ENCODE peak calls at places on chromosomes 12 and 14, in six cellular contexts. One of them, this sample, is unnamed.

GRCh38 chr14:20684662-20685456 is 499 bp downstream of the RNASE4 start:
- DNase-seq in lung: peak; percentile 61
- DNase-seq in aorta: no peak
- DNase-seq in mucosa of descending colon: peak; percentile 64
- DNase-seq in CD8-positive, alpha-beta memory T cell: no peak
- DNase-seq in stomach: peak; percentile 46
- DNase-seq in this sample: peak; percentile 15

GRCh38 chr12:32454866-32455265 is 55.5 kb downstream of the FGD4 start:
- DNase-seq in CD8-positive, alpha-beta memory T cell: no peak
- DNase-seq in mucosa of descending colon: no peak
- DNase-seq in aorta: no peak
- DNase-seq in stomach: no peak
- DNase-seq in lung: no peak
- DNase-seq in this sample: no peak

GRCh38 chr12:119047641-119048040 is 66.3 kb downstream of the SRRM4 start:
- DNase-seq in CD8-positive, alpha-beta memory T cell: no peak
- DNase-seq in aorta: no peak
- DNase-seq in mucosa of descending colon: no peak
- DNase-seq in lung: no peak
- DNase-seq in stomach: no peak
- DNase-seq in this sample: no peak

GRCh38 chr12:12331896-12332295 is 18.1 kb downstream of the MANSC1 start:
- DNase-seq in mucosa of descending colon: no peak
- DNase-seq in lung: no peak
- DNase-seq in CD8-positive, alpha-beta memory T cell: no peak
- DNase-seq in stomach: no peak
- DNase-seq in aorta: no peak
- DNase-seq in this sample: no peak

GRCh38 chr12:1234073-1234472 is 243.1 kb downstream of the ERC1 start:
- DNase-seq in mucosa of descending colon: no peak
- DNase-seq in CD8-positive, alpha-beta memory T cell: no peak
- DNase-seq in stomach: no peak
- DNase-seq in aorta: no peak
- DNase-seq in lung: no peak
- DNase-seq in this sample: no peak

GRCh38 chr12:55072093-55072492 is 52.3 kb downstream of the NEUROD4 start:
- DNase-seq in lung: peak; percentile 49
- DNase-seq in stomach: peak; percentile 61
- DNase-seq in mucosa of descending colon: peak; percentile 54
- DNase-seq in CD8-positive, alpha-beta memory T cell: peak; percentile 57
- DNase-seq in aorta: no peak
- DNase-seq in this sample: peak; percentile 25

GRCh38 chr14:50854521-50854920 is 17.3 kb upstream of the ABHD12B start:
- DNase-seq in CD8-positive, alpha-beta memory T cell: no peak
- DNase-seq in lung: no peak
- DNase-seq in aorta: no peak
- DNase-seq in mucosa of descending colon: no peak
- DNase-seq in stomach: no peak
- DNase-seq in this sample: no peak

GRCh38 chr12:124654666-124655316 is 87.4 kb upstream of the NCOR2 start:
- DNase-seq in CD8-positive, alpha-beta memory T cell: no peak
- DNase-seq in lung: peak; percentile 64
- DNase-seq in stomach: peak; percentile 57
- DNase-seq in mucosa of descending colon: peak; percentile 71
- DNase-seq in aorta: peak; percentile 91
- DNase-seq in this sample: peak; percentile 72

GRCh38 chr12:64180951-64181350 is 41.1 kb downstream of the KICS2 start:
- DNase-seq in stomach: no peak
- DNase-seq in lung: no peak
- DNase-seq in mucosa of descending colon: no peak
- DNase-seq in CD8-positive, alpha-beta memory T cell: no peak
- DNase-seq in aorta: no peak
- DNase-seq in this sample: no peak

DNA sequence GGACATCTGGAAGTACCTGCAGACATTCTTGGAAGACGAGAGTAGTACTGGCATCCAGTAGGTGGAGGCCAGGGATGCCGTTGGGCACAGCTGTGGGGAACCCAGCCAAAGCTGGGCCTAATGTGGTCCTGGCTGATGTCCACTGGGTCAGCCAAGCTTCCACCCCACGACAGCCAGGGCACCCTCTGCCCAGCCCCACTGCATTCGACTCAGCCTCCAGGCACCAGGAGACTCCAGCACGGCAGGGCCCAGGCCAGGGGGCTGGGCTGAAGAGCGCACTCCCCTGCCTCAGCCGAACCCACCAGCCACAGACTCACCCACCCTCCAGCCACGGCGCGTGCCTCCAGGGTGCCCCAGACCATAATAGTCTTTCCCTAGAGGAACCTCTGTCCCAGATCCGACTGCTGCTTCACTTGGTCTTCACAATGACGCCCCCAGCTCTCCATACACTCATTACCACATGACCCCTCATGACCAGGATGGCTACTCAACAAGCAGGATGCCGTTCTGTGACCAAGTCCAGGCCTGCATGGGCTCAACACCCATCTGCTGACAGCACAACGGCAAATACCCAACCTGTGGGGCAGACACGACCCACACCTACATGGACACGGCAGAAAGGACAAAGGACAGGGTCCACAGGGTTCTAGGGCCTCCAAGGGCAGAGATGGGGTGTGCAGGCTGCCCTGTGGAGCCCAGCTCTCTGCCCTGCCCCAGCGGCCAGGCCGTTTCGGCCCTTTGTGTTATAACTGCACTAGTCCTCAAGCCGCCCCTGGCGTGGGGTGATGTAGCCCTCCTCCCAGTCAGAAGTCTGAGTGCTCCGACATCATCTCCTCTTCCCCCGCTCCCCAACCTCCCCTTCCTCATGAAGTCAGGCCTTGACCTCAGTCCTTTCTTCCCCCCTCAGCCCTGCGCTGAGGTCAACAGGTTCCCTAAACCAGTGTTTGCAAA is 22.8 kb downstream of the ITPK1 start:
- DNase-seq in aorta: no peak
- DNase-seq in lung: no peak
- DNase-seq in CD8-positive, alpha-beta memory T cell: no peak
- DNase-seq in stomach: no peak
- DNase-seq in mucosa of descending colon: no peak
- DNase-seq in this sample: no peak
- H3K4me1 ChIP-seq in aorta: peaks cover 2% of the 10 kb centered on the region
- H3K4me1 ChIP-seq in lung: peaks cover 35% of the 10 kb centered on the region
- H3K4me1 ChIP-seq in CD8-positive, alpha-beta memory T cell: no peaks in the 10 kb centered on the region
- H3K4me1 ChIP-seq in stomach: peaks cover 18% of the 10 kb centered on the region
- H3K4me1 ChIP-seq in mucosa of descending colon: no peaks in the 10 kb centered on the region
- H3K4me1 ChIP-seq in this sample: peaks cover 11% of the 10 kb centered on the region

GRCh38 chr14:93075891-93076290 is 39.8 kb downstream of the ITPK1 start:
- DNase-seq in CD8-positive, alpha-beta memory T cell: no peak
- DNase-seq in aorta: no peak
- DNase-seq in stomach: no peak
- DNase-seq in mucosa of descending colon: no peak
- DNase-seq in lung: no peak
- DNase-seq in this sample: no peak

GRCh38 chr14:93076755-93077154 is 39.0 kb downstream of the ITPK1 start:
- DNase-seq in stomach: no peak
- DNase-seq in CD8-positive, alpha-beta memory T cell: no peak
- DNase-seq in aorta: no peak
- DNase-seq in mucosa of descending colon: no peak
- DNase-seq in lung: no peak
- DNase-seq in this sample: no peak

GRCh38 chr14:93073833-93074769 is 41.6 kb downstream of the ITPK1 start:
- DNase-seq in lung: peak; percentile 54
- DNase-seq in CD8-positive, alpha-beta memory T cell: no peak
- DNase-seq in aorta: no peak
- DNase-seq in stomach: no peak
- DNase-seq in mucosa of descending colon: no peak
- DNase-seq in this sample: no peak

GRCh38 chr14:93073366-93073722 is 42.4 kb downstream of the ITPK1 start:
- DNase-seq in aorta: no peak
- DNase-seq in stomach: no peak
- DNase-seq in CD8-positive, alpha-beta memory T cell: no peak
- DNase-seq in lung: no peak
- DNase-seq in mucosa of descending colon: no peak
- DNase-seq in this sample: no peak

GRCh38 chr14:93072659-93073365 is 42.9 kb downstream of the ITPK1 start:
- DNase-seq in lung: no peak
- DNase-seq in mucosa of descending colon: no peak
- DNase-seq in aorta: no peak
- DNase-seq in stomach: no peak
- DNase-seq in CD8-positive, alpha-beta memory T cell: no peak
- DNase-seq in this sample: no peak
- H3K4me1 ChIP-seq in lung: peaks cover 5% of the 10 kb centered on the region
- H3K4me1 ChIP-seq in mucosa of descending colon: peaks cover 19% of the 10 kb centered on the region
- H3K4me1 ChIP-seq in aorta: no peaks in the 10 kb centered on the region
- H3K4me1 ChIP-seq in stomach: peaks cover 7% of the 10 kb centered on the region
- H3K4me1 ChIP-seq in CD8-positive, alpha-beta memory T cell: peaks cover 11% of the 10 kb centered on the region
- H3K4me1 ChIP-seq in this sample: no peaks in the 10 kb centered on the region

GRCh38 chr12:26754148-26754547 is 78.8 kb downstream of the ITPR2 start:
- DNase-seq in mucosa of descending colon: no peak
- DNase-seq in CD8-positive, alpha-beta memory T cell: no peak
- DNase-seq in stomach: no peak
- DNase-seq in lung: no peak
- DNase-seq in aorta: no peak
- DNase-seq in this sample: no peak
- H3K4me1 ChIP-seq in mucosa of descending colon: no peaks in the 10 kb centered on the region
- H3K4me1 ChIP-seq in CD8-positive, alpha-beta memory T cell: peaks cover 13% of the 10 kb centered on the region
- H3K4me1 ChIP-seq in stomach: no peaks in the 10 kb centered on the region
- H3K4me1 ChIP-seq in lung: no peaks in the 10 kb centered on the region
- H3K4me1 ChIP-seq in aorta: no peaks in the 10 kb centered on the region
- H3K4me1 ChIP-seq in this sample: peaks cover 9% of the 10 kb centered on the region

DNA sequence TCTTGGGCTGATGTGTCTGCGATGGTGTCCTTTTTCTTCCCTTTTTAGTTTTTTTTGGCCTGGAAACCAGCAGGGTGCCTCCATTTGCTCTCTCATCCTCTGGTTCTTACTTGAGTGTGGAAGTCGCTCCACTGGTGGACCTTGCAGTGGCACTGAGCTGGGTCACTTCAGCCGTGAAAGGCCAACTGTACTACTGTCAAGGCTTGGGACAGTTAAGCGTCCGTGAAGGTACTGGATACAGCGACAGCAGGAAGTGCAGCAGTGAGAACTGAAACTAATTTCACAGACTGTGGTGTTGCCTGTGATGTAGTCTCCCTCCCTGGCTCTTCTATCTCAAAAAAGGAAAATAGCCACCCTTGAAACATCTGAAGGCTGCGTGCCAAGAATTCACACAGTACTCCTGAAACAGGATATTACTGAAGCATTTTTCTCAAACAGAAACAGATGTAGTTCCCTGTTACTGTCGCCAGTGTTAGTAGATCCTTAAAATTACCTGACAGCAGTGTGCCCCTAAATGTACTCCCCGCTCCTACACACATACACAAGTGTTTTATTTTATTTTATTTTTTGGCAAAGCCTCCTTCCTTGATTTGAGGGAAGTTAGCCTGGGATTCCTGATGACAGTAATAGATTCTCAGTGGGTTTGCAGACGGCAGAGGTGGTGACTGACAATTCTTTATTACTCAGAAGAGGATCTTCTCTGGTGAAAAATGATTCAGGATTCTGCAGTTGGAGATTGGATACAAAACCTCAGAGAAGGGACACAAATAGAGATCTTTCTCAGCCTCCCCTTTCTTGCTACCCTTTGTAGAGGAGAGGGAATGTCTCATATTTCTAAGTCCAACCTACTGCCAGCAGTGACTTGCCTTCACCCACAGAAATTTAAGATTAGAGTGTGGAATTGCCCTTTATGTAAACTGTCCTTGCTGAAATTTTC is 4.3 kb downstream of the SUSD6 start:
- DNase-seq in CD8-positive, alpha-beta memory T cell: peak; percentile 60
- DNase-seq in lung: peak; percentile 73
- DNase-seq in mucosa of descending colon: no peak
- DNase-seq in stomach: peak; percentile 49
- DNase-seq in aorta: no peak
- DNase-seq in this sample: peak; percentile 35
- H3K4me1 ChIP-seq in CD8-positive, alpha-beta memory T cell: peaks cover 87% of the 10 kb centered on the region
- H3K4me1 ChIP-seq in lung: peaks cover 64% of the 10 kb centered on the region
- H3K4me1 ChIP-seq in mucosa of descending colon: peaks cover 54% of the 10 kb centered on the region
- H3K4me1 ChIP-seq in stomach: peaks cover 81% of the 10 kb centered on the region
- H3K4me1 ChIP-seq in aorta: peaks cover 4% of the 10 kb centered on the region
- H3K4me1 ChIP-seq in this sample: peaks cover 72% of the 10 kb centered on the region

DNA sequence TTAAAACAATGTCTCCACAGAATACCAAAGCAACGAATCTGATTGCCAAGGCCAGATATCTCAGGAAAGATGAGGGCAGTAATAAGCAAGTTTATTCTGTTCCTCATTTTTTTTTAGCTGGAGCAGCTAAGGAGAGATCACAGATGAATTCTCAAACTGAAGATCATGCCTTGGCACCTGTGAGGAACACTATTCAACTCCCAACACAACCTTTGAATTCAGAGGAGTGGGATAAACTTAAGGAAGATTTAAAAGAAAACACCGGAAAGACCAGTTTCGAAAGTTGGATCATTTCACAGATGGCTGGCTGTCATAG is 994 bp downstream of the PRORP start:
- DNase-seq in mucosa of descending colon: no peak
- DNase-seq in stomach: no peak
- DNase-seq in aorta: no peak
- DNase-seq in CD8-positive, alpha-beta memory T cell: no peak
- DNase-seq in lung: no peak
- DNase-seq in this sample: no peak
- H3K4me1 ChIP-seq in mucosa of descending colon: peaks cover 25% of the 10 kb centered on the region
- H3K4me1 ChIP-seq in stomach: peaks cover 26% of the 10 kb centered on the region
- H3K4me1 ChIP-seq in aorta: no peaks in the 10 kb centered on the region
- H3K4me1 ChIP-seq in CD8-positive, alpha-beta memory T cell: peaks cover 48% of the 10 kb centered on the region
- H3K4me1 ChIP-seq in lung: peaks cover 10% of the 10 kb centered on the region
- H3K4me1 ChIP-seq in this sample: peaks cover 19% of the 10 kb centered on the region

DNA sequence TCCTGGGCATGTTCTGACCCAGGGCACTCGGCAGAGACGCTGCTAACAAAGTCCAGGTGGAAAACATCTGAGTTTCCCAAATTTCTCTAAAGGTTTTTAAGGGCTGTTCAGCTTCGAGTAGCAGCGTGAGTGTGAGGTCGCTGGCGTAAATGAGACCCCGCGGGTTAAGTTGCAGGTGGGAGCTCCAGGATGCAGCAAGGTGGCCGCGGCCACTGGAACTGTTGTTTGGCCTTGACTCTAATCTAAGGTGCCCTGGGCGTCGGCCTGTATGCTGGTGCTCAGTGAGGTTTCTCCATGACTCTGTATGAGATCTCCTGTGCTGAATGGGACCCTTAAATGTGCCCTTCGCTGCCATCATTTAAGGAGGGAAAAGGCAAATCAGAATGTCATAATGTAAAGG is 50.7 kb downstream of the ELK3 start:
- DNase-seq in CD8-positive, alpha-beta memory T cell: no peak
- DNase-seq in stomach: no peak
- DNase-seq in lung: no peak
- DNase-seq in mucosa of descending colon: no peak
- DNase-seq in aorta: no peak
- DNase-seq in this sample: no peak
- H3K4me1 ChIP-seq in CD8-positive, alpha-beta memory T cell: peaks cover 28% of the 10 kb centered on the region
- H3K4me1 ChIP-seq in stomach: peaks cover 22% of the 10 kb centered on the region
- H3K4me1 ChIP-seq in lung: peaks cover 7% of the 10 kb centered on the region
- H3K4me1 ChIP-seq in mucosa of descending colon: peaks cover 2% of the 10 kb centered on the region
- H3K4me1 ChIP-seq in aorta: no peaks in the 10 kb centered on the region
- H3K4me1 ChIP-seq in this sample: peaks cover 6% of the 10 kb centered on the region